ENCODE peak calls at places on chromosomes 6 and 20, in nine cellular contexts. One of them, this sample, is unnamed.

GRCh38 chr20:5602346-5602745 is 147.9 kb upstream of the SHLD1 start:
- DNase-seq in activated B cell treated with CpG ODN at 0.5 μM for 24 hours: no peak
- DNase-seq in lung: no peak
- DNase-seq in body of pancreas: no peak
- DNase-seq in AG09319: no peak
- DNase-seq in AG10803: peak; percentile 5
- DNase-seq in H9: no peak
- DNase-seq in cardiac muscle cell: no peak
- DNase-seq in astrocyte of the cerebellum: no peak
- DNase-seq in this sample: no peak

GRCh38 chr6:167817016-167817415 is 9.7 kb upstream of the AFDN start:
- DNase-seq in cardiac muscle cell: no peak
- DNase-seq in AG10803: no peak
- DNase-seq in lung: no peak
- DNase-seq in astrocyte of the cerebellum: no peak
- DNase-seq in H9: no peak
- DNase-seq in AG09319: no peak
- DNase-seq in activated B cell treated with CpG ODN at 0.5 μM for 24 hours: no peak
- DNase-seq in body of pancreas: no peak
- DNase-seq in this sample: no peak

GRCh38 chr6:140485740-140486467 is 1111.5 kb upstream of the CITED2 start:
- DNase-seq in AG10803: peak; percentile 92
- DNase-seq in activated B cell treated with CpG ODN at 0.5 μM for 24 hours: no peak
- DNase-seq in AG09319: peak; percentile 51
- DNase-seq in astrocyte of the cerebellum: peak; percentile 43
- DNase-seq in cardiac muscle cell: no peak
- DNase-seq in body of pancreas: peak; percentile 36
- DNase-seq in H9: no peak
- DNase-seq in lung: no peak
- DNase-seq in this sample: no peak

GRCh38 chr6:16238057-16238657 is at the start of gene GMPR:
- DNase-seq in activated B cell treated with CpG ODN at 0.5 μM for 24 hours: peak; percentile 57
- DNase-seq in H9: peak; percentile 50
- DNase-seq in cardiac muscle cell: peak; percentile 69
- DNase-seq in lung: peak; percentile 78
- DNase-seq in AG10803: peak; percentile 52
- DNase-seq in astrocyte of the cerebellum: no peak
- DNase-seq in body of pancreas: peak; percentile 87
- DNase-seq in AG09319: no peak
- DNase-seq in this sample: peak; percentile 41

GRCh38 chr6:1629316-1629715 is 19.6 kb downstream of the FOXC1 start:
- DNase-seq in lung: no peak
- DNase-seq in H9: no peak
- DNase-seq in astrocyte of the cerebellum: no peak
- DNase-seq in activated B cell treated with CpG ODN at 0.5 μM for 24 hours: no peak
- DNase-seq in cardiac muscle cell: no peak
- DNase-seq in AG10803: no peak
- DNase-seq in AG09319: no peak
- DNase-seq in body of pancreas: no peak
- DNase-seq in this sample: no peak

GRCh38 chr6:144954241-144954556 is 669.1 kb downstream of the UTRN start:
- DNase-seq in astrocyte of the cerebellum: no peak
- DNase-seq in activated B cell treated with CpG ODN at 0.5 μM for 24 hours: no peak
- DNase-seq in cardiac muscle cell: no peak
- DNase-seq in body of pancreas: no peak
- DNase-seq in lung: no peak
- DNase-seq in H9: no peak
- DNase-seq in AG09319: no peak
- DNase-seq in AG10803: no peak
- DNase-seq in this sample: no peak

GRCh38 chr6:28245206-28245941 is 6.7 kb downstream of the ZKSCAN4 start:
- DNase-seq in cardiac muscle cell: no peak
- DNase-seq in astrocyte of the cerebellum: no peak
- DNase-seq in H9: no peak
- DNase-seq in activated B cell treated with CpG ODN at 0.5 μM for 24 hours: no peak
- DNase-seq in AG09319: no peak
- DNase-seq in lung: no peak
- DNase-seq in AG10803: no peak
- DNase-seq in body of pancreas: no peak
- DNase-seq in this sample: no peak

GRCh38 chr6:55943329-55943728 is 67.9 kb upstream of the BMP5 start:
- DNase-seq in astrocyte of the cerebellum: peak; percentile 11
- DNase-seq in H9: no peak
- DNase-seq in lung: no peak
- DNase-seq in body of pancreas: no peak
- DNase-seq in cardiac muscle cell: no peak
- DNase-seq in activated B cell treated with CpG ODN at 0.5 μM for 24 hours: no peak
- DNase-seq in AG09319: no peak
- DNase-seq in AG10803: peak; percentile 43
- DNase-seq in this sample: no peak

GRCh38 chr20:61896058-61896961 is 169.4 kb downstream of the TAF4 start:
- DNase-seq in body of pancreas: peak; percentile 58
- DNase-seq in astrocyte of the cerebellum: peak; percentile 18
- DNase-seq in AG10803: peak; percentile 45
- DNase-seq in AG09319: peak; percentile 3
- DNase-seq in cardiac muscle cell: peak; percentile 69
- DNase-seq in lung: no peak
- DNase-seq in activated B cell treated with CpG ODN at 0.5 μM for 24 hours: no peak
- DNase-seq in H9: peak; percentile 74
- DNase-seq in this sample: peak; percentile 49

GRCh38 chr6:1502041-1502440 is 107.7 kb upstream of the FOXC1 start:
- DNase-seq in cardiac muscle cell: no peak
- DNase-seq in H9: no peak
- DNase-seq in AG10803: peak; percentile 78
- DNase-seq in body of pancreas: no peak
- DNase-seq in astrocyte of the cerebellum: no peak
- DNase-seq in AG09319: no peak
- DNase-seq in activated B cell treated with CpG ODN at 0.5 μM for 24 hours: no peak
- DNase-seq in lung: no peak
- DNase-seq in this sample: no peak

GRCh38 chr6:157984165-157984564 is 2.5 kb downstream of the SYNJ2 start:
- DNase-seq in AG09319: no peak
- DNase-seq in lung: no peak
- DNase-seq in AG10803: no peak
- DNase-seq in activated B cell treated with CpG ODN at 0.5 μM for 24 hours: no peak
- DNase-seq in H9: no peak
- DNase-seq in body of pancreas: no peak
- DNase-seq in astrocyte of the cerebellum: no peak
- DNase-seq in cardiac muscle cell: no peak
- DNase-seq in this sample: no peak

GRCh38 chr6:157982580-157983438 is 1.1 kb downstream of the SYNJ2 start:
- DNase-seq in body of pancreas: peak; percentile 66
- DNase-seq in AG10803: peak; percentile 54
- DNase-seq in activated B cell treated with CpG ODN at 0.5 μM for 24 hours: no peak
- DNase-seq in AG09319: no peak
- DNase-seq in astrocyte of the cerebellum: no peak
- DNase-seq in lung: no peak
- DNase-seq in H9: no peak
- DNase-seq in cardiac muscle cell: peak; percentile 25
- DNase-seq in this sample: no peak

GRCh38 chr6:157985378-157986155 is 3.9 kb downstream of the SYNJ2 start:
- DNase-seq in cardiac muscle cell: no peak
- DNase-seq in body of pancreas: peak; percentile 62
- DNase-seq in AG10803: no peak
- DNase-seq in astrocyte of the cerebellum: no peak
- DNase-seq in H9: no peak
- DNase-seq in AG09319: no peak
- DNase-seq in lung: no peak
- DNase-seq in activated B cell treated with CpG ODN at 0.5 μM for 24 hours: no peak
- DNase-seq in this sample: no peak

GRCh38 chr6:157983439-157984119 is 1.9 kb downstream of the SYNJ2 start:
- DNase-seq in body of pancreas: no peak
- DNase-seq in astrocyte of the cerebellum: no peak
- DNase-seq in H9: no peak
- DNase-seq in activated B cell treated with CpG ODN at 0.5 μM for 24 hours: no peak
- DNase-seq in AG09319: no peak
- DNase-seq in cardiac muscle cell: no peak
- DNase-seq in lung: no peak
- DNase-seq in AG10803: peak; percentile 76
- DNase-seq in this sample: no peak

GRCh38 chr6:157984686-157985225 is 3.1 kb downstream of the SYNJ2 start:
- DNase-seq in astrocyte of the cerebellum: no peak
- DNase-seq in AG10803: no peak
- DNase-seq in H9: no peak
- DNase-seq in cardiac muscle cell: no peak
- DNase-seq in body of pancreas: no peak
- DNase-seq in activated B cell treated with CpG ODN at 0.5 μM for 24 hours: no peak
- DNase-seq in lung: no peak
- DNase-seq in AG09319: no peak
- DNase-seq in this sample: no peak
- TF ChIP-seq CTCF in astrocyte of the cerebellum: no peak
- TF ChIP-seq CTCF in AG10803: no peak
- TF ChIP-seq CTCF in H9: no peak
- TF ChIP-seq CTCF in cardiac muscle cell: no peak
- TF ChIP-seq CTCF in body of pancreas: no peak
- TF ChIP-seq CTCF in activated B cell treated with CpG ODN at 0.5 μM for 24 hours: no peak
- TF ChIP-seq CTCF in lung: no peak
- TF ChIP-seq CTCF in AG09319: no peak
- TF ChIP-seq CTCF in this sample: no peak

GRCh38 chr20:419556-420168 is 11.6 kb downstream of the RBCK1 start:
- DNase-seq in body of pancreas: peak; percentile 66
- DNase-seq in activated B cell treated with CpG ODN at 0.5 μM for 24 hours: no peak
- DNase-seq in AG10803: no peak
- DNase-seq in AG09319: no peak
- DNase-seq in lung: no peak
- DNase-seq in H9: no peak
- DNase-seq in astrocyte of the cerebellum: no peak
- DNase-seq in cardiac muscle cell: no peak
- DNase-seq in this sample: no peak
- TF ChIP-seq CTCF in body of pancreas: no peak
- TF ChIP-seq CTCF in activated B cell treated with CpG ODN at 0.5 μM for 24 hours: no peak
- TF ChIP-seq CTCF in AG10803: no peak
- TF ChIP-seq CTCF in AG09319: no peak
- TF ChIP-seq CTCF in lung: no peak
- TF ChIP-seq CTCF in H9: no peak
- TF ChIP-seq CTCF in astrocyte of the cerebellum: no peak
- TF ChIP-seq CTCF in cardiac muscle cell: no peak
- TF ChIP-seq CTCF in this sample: no peak

GRCh38 chr20:972256-972655 is 29.9 kb downstream of the RSPO4 start:
- DNase-seq in body of pancreas: no peak
- DNase-seq in AG10803: no peak
- DNase-seq in AG09319: no peak
- DNase-seq in lung: no peak
- DNase-seq in activated B cell treated with CpG ODN at 0.5 μM for 24 hours: no peak
- DNase-seq in H9: no peak
- DNase-seq in astrocyte of the cerebellum: no peak
- DNase-seq in cardiac muscle cell: no peak
- DNase-seq in this sample: no peak

GRCh38 chr20:977021-977420 is 25.1 kb downstream of the RSPO4 start:
- DNase-seq in body of pancreas: no peak
- DNase-seq in astrocyte of the cerebellum: no peak
- DNase-seq in AG09319: no peak
- DNase-seq in cardiac muscle cell: peak; percentile 26
- DNase-seq in activated B cell treated with CpG ODN at 0.5 μM for 24 hours: no peak
- DNase-seq in AG10803: no peak
- DNase-seq in lung: no peak
- DNase-seq in H9: no peak
- DNase-seq in this sample: no peak

GRCh38 chr20:969868-970267 is 32.2 kb downstream of the RSPO4 start:
- DNase-seq in AG10803: no peak
- DNase-seq in lung: no peak
- DNase-seq in activated B cell treated with CpG ODN at 0.5 μM for 24 hours: no peak
- DNase-seq in AG09319: no peak
- DNase-seq in H9: no peak
- DNase-seq in astrocyte of the cerebellum: no peak
- DNase-seq in cardiac muscle cell: no peak
- DNase-seq in body of pancreas: no peak
- DNase-seq in this sample: no peak

GRCh38 chr20:976033-976432 is 26.1 kb downstream of the RSPO4 start:
- DNase-seq in H9: no peak
- DNase-seq in body of pancreas: no peak
- DNase-seq in lung: no peak
- DNase-seq in astrocyte of the cerebellum: no peak
- DNase-seq in activated B cell treated with CpG ODN at 0.5 μM for 24 hours: no peak
- DNase-seq in cardiac muscle cell: no peak
- DNase-seq in AG09319: no peak
- DNase-seq in AG10803: no peak
- DNase-seq in this sample: no peak

DNA sequence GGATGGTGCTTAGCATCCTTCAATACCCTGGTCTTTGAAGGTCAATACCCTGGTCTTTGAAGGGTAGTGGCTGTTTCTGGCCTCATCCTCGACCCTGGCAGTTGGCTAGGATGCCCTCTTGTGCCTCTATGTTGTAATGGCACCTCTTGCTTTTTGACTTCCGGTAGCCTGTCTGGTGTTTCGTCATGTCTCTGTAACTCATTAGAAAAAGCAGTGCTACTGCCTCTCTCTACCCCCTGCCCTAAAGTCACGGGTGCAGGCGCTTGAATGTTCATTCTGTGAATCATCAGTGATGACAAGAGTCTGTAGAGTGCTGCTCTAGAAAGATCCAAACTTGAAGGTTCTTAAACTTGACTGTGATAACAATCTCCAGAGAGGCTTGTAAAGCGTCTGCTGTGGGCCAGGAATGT is 28.3 kb downstream of the RSPO4 start:
- DNase-seq in H9: peak; percentile 66
- DNase-seq in activated B cell treated with CpG ODN at 0.5 μM for 24 hours: no peak
- DNase-seq in lung: peak; percentile 41
- DNase-seq in AG09319: no peak
- DNase-seq in AG10803: peak; percentile 70
- DNase-seq in astrocyte of the cerebellum: no peak
- DNase-seq in body of pancreas: no peak
- DNase-seq in cardiac muscle cell: peak; percentile 61
- DNase-seq in this sample: no peak
- TF ChIP-seq CTCF in H9: peak; percentile 71
- TF ChIP-seq CTCF in activated B cell treated with CpG ODN at 0.5 μM for 24 hours: no peak
- TF ChIP-seq CTCF in lung: peak; percentile 23
- TF ChIP-seq CTCF in AG09319: peak; percentile 36
- TF ChIP-seq CTCF in AG10803: peak; percentile 60
- TF ChIP-seq CTCF in astrocyte of the cerebellum: peak; percentile 4
- TF ChIP-seq CTCF in body of pancreas: no peak
- TF ChIP-seq CTCF in cardiac muscle cell: peak; percentile 46
- TF ChIP-seq CTCF in this sample: peak; percentile 53

GRCh38 chr6:88513920-88514319 is 347.8 kb upstream of the CNR1 start:
- DNase-seq in AG09319: no peak
- DNase-seq in astrocyte of the cerebellum: no peak
- DNase-seq in H9: no peak
- DNase-seq in activated B cell treated with CpG ODN at 0.5 μM for 24 hours: no peak
- DNase-seq in lung: no peak
- DNase-seq in body of pancreas: no peak
- DNase-seq in AG10803: no peak
- DNase-seq in cardiac muscle cell: no peak
- DNase-seq in this sample: no peak
- TF ChIP-seq CTCF in AG09319: no peak
- TF ChIP-seq CTCF in astrocyte of the cerebellum: no peak
- TF ChIP-seq CTCF in H9: no peak
- TF ChIP-seq CTCF in activated B cell treated with CpG ODN at 0.5 μM for 24 hours: no peak
- TF ChIP-seq CTCF in lung: no peak
- TF ChIP-seq CTCF in body of pancreas: no peak
- TF ChIP-seq CTCF in AG10803: peak; percentile 14
- TF ChIP-seq CTCF in cardiac muscle cell: no peak
- TF ChIP-seq CTCF in this sample: no peak

GRCh38 chr20:58956078-58956477 is 25.0 kb upstream of the NELFCD start:
- DNase-seq in cardiac muscle cell: no peak
- DNase-seq in H9: no peak
- DNase-seq in astrocyte of the cerebellum: no peak
- DNase-seq in activated B cell treated with CpG ODN at 0.5 μM for 24 hours: no peak
- DNase-seq in AG09319: no peak
- DNase-seq in AG10803: no peak
- DNase-seq in lung: no peak
- DNase-seq in body of pancreas: no peak
- DNase-seq in this sample: no peak
- TF ChIP-seq CTCF in cardiac muscle cell: no peak
- TF ChIP-seq CTCF in H9: no peak
- TF ChIP-seq CTCF in astrocyte of the cerebellum: no peak
- TF ChIP-seq CTCF in activated B cell treated with CpG ODN at 0.5 μM for 24 hours: no peak
- TF ChIP-seq CTCF in AG09319: no peak
- TF ChIP-seq CTCF in AG10803: no peak
- TF ChIP-seq CTCF in lung: no peak
- TF ChIP-seq CTCF in body of pancreas: no peak
- TF ChIP-seq CTCF in this sample: no peak

GRCh38 chr6:3343089-3343901 is 84.5 kb downstream of the PSMG4 start:
- DNase-seq in body of pancreas: no peak
- DNase-seq in H9: no peak
- DNase-seq in activated B cell treated with CpG ODN at 0.5 μM for 24 hours: no peak
- DNase-seq in AG10803: no peak
- DNase-seq in lung: no peak
- DNase-seq in cardiac muscle cell: peak; percentile 11
- DNase-seq in astrocyte of the cerebellum: no peak
- DNase-seq in AG09319: no peak
- DNase-seq in this sample: no peak
- TF ChIP-seq CTCF in body of pancreas: no peak
- TF ChIP-seq CTCF in H9: no peak
- TF ChIP-seq CTCF in activated B cell treated with CpG ODN at 0.5 μM for 24 hours: no peak
- TF ChIP-seq CTCF in AG10803: no peak
- TF ChIP-seq CTCF in lung: no peak
- TF ChIP-seq CTCF in cardiac muscle cell: no peak
- TF ChIP-seq CTCF in astrocyte of the cerebellum: no peak
- TF ChIP-seq CTCF in AG09319: no peak
- TF ChIP-seq CTCF in this sample: no peak